ENCODE peak calls at places on chromosomes 6 and 20, in four cellular contexts. X is OCI-M1, C is GM19239, P is IMR-90. S is an unnamed sample.

GRCh38 chr6:155341130-155341828 is 27.0 kb upstream of the TFB1M start:
- DNase-seq in P (peak), X (peak), C (no peak), S (no peak)

GRCh38 chr20:19981091-19981490 is 36.1 kb upstream of the NAA20 start:
- DNase-seq in X (no peak), P (peak), C (no peak), S (no peak)

GRCh38 chr6:166765234-166765541 is 138.1 kb upstream of the RPS6KA2 start:
- DNase-seq in X (no peak), C (no peak), P (no peak), S (no peak)

GRCh38 chr20:36919715-36920333 is 31.7 kb downstream of the SAMHD1 start:
- DNase-seq in X (peak), P (peak), C (peak), S (peak)

GRCh38 chr20:33945391-33946079 is 48.2 kb upstream of the RALY start:
- DNase-seq in X (peak), C (no peak), P (peak), S (no peak)

GRCh38 chr6:34810936-34811632 is 19.2 kb downstream of the BLTP3A start:
- DNase-seq in C (no peak), P (peak), X (no peak), S (peak)

GRCh38 chr6:73738367-73739028 is 42.5 kb downstream of the CD109 start:
- DNase-seq in C (no peak), P (no peak), X (no peak), S (no peak)

GRCh38 chr20:4932061-4932460 is 69.2 kb downstream of the SLC23A2 start:
- DNase-seq in P (peak), X (no peak), C (no peak), S (no peak)

GRCh38 chr6:82118150-82118562 is 129.4 kb downstream of the IBTK start:
- DNase-seq in C (no peak), X (peak), P (no peak), S (no peak)